ENCODE peak calls at places on chromosomes 1 and 21, in nine cellular contexts. T, J, C, N, W, L, D, H and E are unnamed samples.

GRCh38 chr1:44817771-44818495 is 9.6 kb downstream of the BTBD19 start:
- DNase-seq in L (no peak), H (no peak), W (no peak), J (no peak), C (peak), T (no peak), N (peak), D (peak), E (peak)

GRCh38 chr1:61056674-61057439 is 25.5 kb upstream of the NFIA start:
- DNase-seq in J (peak), H (no peak), L (peak), T (peak), D (peak), N (peak), W (peak), C (peak), E (peak)

GRCh38 chr21:33403128-33403785 is at the start of gene IFNGR2:
- DNase-seq in L (peak), N (no peak), T (peak), J (peak), H (no peak), W (no peak), C (no peak), D (peak), E (peak)

GRCh38 chr21:36994501-36995189 is 11.9 kb upstream of the RIPPLY3 start:
- DNase-seq in T (peak), W (no peak), N (no peak), D (no peak), C (no peak), J (peak), L (no peak), H (no peak), E (no peak)

GRCh38 chr1:119728007-119728406 is 16.3 kb downstream of the PHGDH start:
- DNase-seq in N (no peak), T (no peak), C (no peak), W (no peak), L (no peak), J (no peak), D (no peak), H (no peak), E (no peak)

GRCh38 chr1:53321366-53321765 is 6.5 kb downstream of the LRP8 start:
- DNase-seq in L (no peak), C (no peak), D (no peak), W (no peak), N (no peak), T (peak), J (no peak), H (no peak), E (no peak)

GRCh38 chr1:46131093-46131492 is 1.3 kb downstream of the PIK3R3 start:
- DNase-seq in D (no peak), H (no peak), J (no peak), W (no peak), L (no peak), N (no peak), T (no peak), C (no peak), E (no peak)

GRCh38 chr1:175824079-175824478 is 80.7 kb upstream of the TNR start:
- DNase-seq in T (peak), D (no peak), N (no peak), C (no peak), L (peak), J (no peak), H (no peak), W (no peak), E (no peak)

GRCh38 chr1:95742591-95743089 is 508.6 kb downstream of the RWDD3 start:
- DNase-seq in L (peak), H (no peak), J (no peak), T (peak), D (peak), N (no peak), W (peak), C (no peak), E (peak)
- H3K27ac ChIP-seq in L (no peak), H (no peak), J (no peak), T (peak), D (no peak), N (no peak), W (no peak), C (no peak), E (no peak)

GRCh38 chr1:221071761-221072160 is 192.5 kb downstream of the HLX start:
- DNase-seq in T (no peak), D (no peak), H (no peak), L (no peak), J (no peak), N (no peak), W (no peak), C (no peak), E (no peak)

GRCh38 chr1:221072214-221072613 is 193.0 kb downstream of the HLX start:
- DNase-seq in T (no peak), W (no peak), J (no peak), C (no peak), L (no peak), H (no peak), D (no peak), N (no peak), E (no peak)

GRCh38 chr1:221069178-221069903 is 190.1 kb downstream of the HLX start:
- DNase-seq in H (no peak), T (peak), J (no peak), D (no peak), N (no peak), W (no peak), L (no peak), C (no peak), E (no peak)

GRCh38 chr1:221074325-221074724 is 195.1 kb downstream of the HLX start:
- DNase-seq in D (no peak), N (no peak), C (no peak), T (no peak), W (no peak), J (no peak), H (no peak), L (no peak), E (no peak)

GRCh38 chr1:221069956-221070355 is 190.7 kb downstream of the HLX start:
- DNase-seq in H (no peak), T (no peak), D (no peak), L (no peak), C (no peak), N (no peak), J (no peak), W (no peak), E (no peak)
- H3K4me3 ChIP-seq in H (no peak), T (no peak), D (no peak), L (no peak), C (no peak), N (no peak), J (no peak), W (no peak), E (no peak)

GRCh38 chr1:212021563-212021962 is 13.8 kb downstream of the INTS7 start:
- DNase-seq in J (no peak), N (no peak), L (no peak), H (no peak), D (no peak), W (no peak), T (no peak), C (no peak), E (no peak)
- H3K27ac ChIP-seq in J (no peak), N (no peak), L (no peak), H (no peak), D (no peak), W (no peak), T (no peak), C (no peak), E (no peak)

GRCh38 chr1:40817791-40818263 is 34.2 kb downstream of the KCNQ4 start:
- DNase-seq in D (no peak), T (no peak), L (no peak), J (no peak), C (no peak), N (no peak), W (no peak), H (no peak), E (no peak)
- H3K4me3 ChIP-seq in D (peak), T (peak), L (peak), J (peak), C (no peak), N (peak), W (peak), H (no peak), E (peak)

GRCh38 chr1:57858740-57859139 is 434.9 kb upstream of the DAB1 start:
- DNase-seq in T (no peak), H (no peak), J (no peak), L (no peak), D (no peak), C (no peak), W (no peak), N (no peak), E (no peak)
- H3K27ac ChIP-seq in T (no peak), H (no peak), J (no peak), L (no peak), D (no peak), C (no peak), W (no peak), N (no peak), E (no peak)

DNA sequence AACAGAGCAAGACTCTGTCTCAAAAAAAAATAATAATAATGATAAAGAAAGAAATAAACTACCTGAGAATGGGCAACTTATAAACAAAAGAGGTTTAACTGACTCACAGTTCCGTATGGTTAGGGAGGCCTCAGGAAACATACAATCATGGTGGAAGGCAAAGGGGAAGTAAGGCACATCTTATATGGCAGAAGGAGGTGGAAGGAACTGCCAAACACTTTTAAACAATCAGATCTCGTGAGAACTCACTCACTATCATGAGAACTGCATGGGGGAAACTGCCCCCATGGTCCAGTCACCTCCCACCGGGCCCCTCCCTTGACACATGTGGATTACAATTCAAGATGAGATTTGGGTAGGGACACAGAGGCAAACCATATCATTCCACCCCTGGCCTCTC is 6.3 kb upstream of the EGLN1 start:
- DNase-seq in L (no peak), C (no peak), D (no peak), J (no peak), T (no peak), W (no peak), N (no peak), H (no peak), E (no peak)
- H3K4me3 ChIP-seq in L (no peak), C (no peak), D (no peak), J (no peak), T (no peak), W (no peak), N (no peak), H (no peak), E (no peak)

GRCh38 chr21:42198949-42199348 is 20.0 kb upstream of the ABCG1 start:
- DNase-seq in J (no peak), N (no peak), H (no peak), C (no peak), T (no peak), D (no peak), L (peak), W (no peak), E (no peak)

GRCh38 chr21:42200906-42201614 is 17.9 kb upstream of the ABCG1 start:
- DNase-seq in T (no peak), D (no peak), H (no peak), W (no peak), C (no peak), N (no peak), L (no peak), J (peak), E (no peak)

GRCh38 chr21:42202321-42202720 is 16.6 kb upstream of the ABCG1 start:
- DNase-seq in H (no peak), W (no peak), L (no peak), T (no peak), D (no peak), N (no peak), C (no peak), J (no peak), E (no peak)

GRCh38 chr21:42201615-42202161 is 17.3 kb upstream of the ABCG1 start:
- DNase-seq in W (no peak), J (no peak), C (no peak), T (no peak), D (no peak), L (no peak), N (no peak), H (no peak), E (no peak)

DNA sequence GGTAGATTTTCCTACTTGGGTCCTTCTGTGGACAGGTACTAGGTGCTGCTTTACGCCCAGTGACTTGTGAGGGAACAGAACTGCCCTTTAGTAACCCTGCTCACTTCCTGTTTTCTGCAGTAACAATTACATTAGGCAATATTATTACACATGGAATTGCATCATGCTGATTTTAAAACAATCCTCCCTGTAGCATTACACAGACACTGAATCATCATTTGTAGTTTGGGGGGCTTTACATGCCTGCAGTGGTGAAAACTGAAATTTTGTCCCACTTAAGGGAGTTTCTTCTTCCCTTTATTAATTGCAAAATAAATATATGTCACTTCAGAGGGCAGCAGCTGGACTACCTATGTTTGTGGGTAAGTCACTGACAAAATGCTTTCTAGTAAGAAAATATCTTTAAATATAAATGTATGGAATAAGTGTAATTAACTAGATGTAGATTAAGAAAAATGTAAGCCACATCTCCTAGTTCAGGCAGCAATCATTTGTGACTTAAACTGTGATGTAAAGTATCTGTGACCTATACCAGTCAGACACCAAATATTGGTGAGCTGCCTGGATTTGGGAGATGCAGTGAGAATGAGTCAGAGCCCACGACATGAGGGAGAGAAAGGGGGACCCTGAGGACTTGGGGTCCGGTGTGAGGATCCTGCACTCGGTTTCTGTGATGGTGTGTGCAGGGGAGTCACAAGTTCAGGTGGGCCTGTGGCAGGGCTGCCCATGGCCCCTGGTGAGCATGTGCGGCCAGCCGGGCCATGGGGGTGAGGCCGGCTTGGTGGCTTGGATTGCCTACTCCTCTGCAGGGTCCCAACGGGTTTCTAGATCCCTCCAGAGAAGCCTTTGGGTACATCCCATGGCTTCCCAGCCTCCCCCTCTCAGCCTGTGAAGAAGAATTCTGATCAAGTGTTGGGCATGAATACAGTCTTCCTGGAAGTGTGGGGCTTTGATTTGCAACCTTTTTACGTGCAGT is 19.2 kb upstream of the ABCG1 start:
- DNase-seq in D (no peak), N (no peak), L (peak), T (no peak), W (peak), C (no peak), H (no peak), J (peak), E (no peak)
- H3K27ac ChIP-seq in D (peak), N (no peak), L (peak), T (no peak), W (peak), C (no peak), H (no peak), J (peak), E (no peak)

GRCh38 chr1:233993651-233994050 is 89.2 kb downstream of the SLC35F3 start:
- DNase-seq in C (no peak), D (no peak), H (peak), W (no peak), L (no peak), N (no peak), T (no peak), J (no peak), E (no peak)

GRCh38 chr1:234001817-234002216 is 97.3 kb downstream of the SLC35F3 start:
- DNase-seq in C (no peak), J (no peak), L (no peak), T (no peak), H (no peak), N (no peak), W (no peak), D (no peak), E (no peak)

GRCh38 chr1:233994112-233994511 is 89.6 kb downstream of the SLC35F3 start:
- DNase-seq in L (no peak), N (no peak), J (no peak), W (no peak), D (no peak), T (no peak), C (no peak), H (no peak), E (no peak)

GRCh38 chr1:234000557-234001081 is 96.1 kb downstream of the SLC35F3 start:
- DNase-seq in N (no peak), D (no peak), J (no peak), H (no peak), T (peak), C (no peak), W (no peak), L (peak), E (no peak)

DNA sequence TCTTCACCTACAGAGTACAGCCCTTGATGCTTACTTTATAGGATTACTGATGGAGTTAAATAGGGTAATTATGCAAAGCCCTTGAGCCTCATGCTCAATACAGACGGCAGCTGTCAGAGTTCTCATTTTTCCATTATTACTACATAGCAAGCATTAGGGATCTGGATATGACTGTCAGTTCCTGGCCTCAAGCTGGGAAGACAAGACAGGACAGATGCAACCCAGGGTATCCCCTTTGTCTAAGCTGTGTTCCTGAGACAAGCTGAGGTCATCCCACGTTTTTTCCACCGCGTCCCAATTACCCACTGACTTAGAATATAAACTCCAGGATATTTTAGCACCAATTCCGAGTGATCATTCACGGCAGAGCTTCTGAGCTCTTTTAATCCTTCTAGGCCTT is 94.5 kb downstream of the SLC35F3 start:
- DNase-seq in H (no peak), C (no peak), L (peak), T (peak), J (no peak), D (no peak), W (no peak), N (no peak), E (no peak)
- H3K4me3 ChIP-seq in H (no peak), C (no peak), L (no peak), T (no peak), J (no peak), D (no peak), W (no peak), N (no peak), E (no peak)

GRCh38 chr1:164559342-164560070 is 522 bp downstream of the PBX1 start:
- DNase-seq in T (peak), H (no peak), L (peak), J (no peak), D (peak), C (peak), W (no peak), N (peak), E (peak)

GRCh38 chr1:164561007-164561406 is 2.0 kb downstream of the PBX1 start:
- DNase-seq in H (no peak), W (no peak), N (no peak), T (no peak), D (no peak), J (no peak), L (no peak), C (no peak), E (no peak)

GRCh38 chr1:164560076-164560475 is 1.1 kb downstream of the PBX1 start:
- DNase-seq in H (no peak), C (no peak), N (no peak), L (no peak), D (no peak), J (no peak), W (peak), T (no peak), E (no peak)

GRCh38 chr1:164561461-164561860 is 2.5 kb downstream of the PBX1 start:
- DNase-seq in N (no peak), J (no peak), T (no peak), L (no peak), H (no peak), W (no peak), D (no peak), C (no peak), E (no peak)

DNA sequence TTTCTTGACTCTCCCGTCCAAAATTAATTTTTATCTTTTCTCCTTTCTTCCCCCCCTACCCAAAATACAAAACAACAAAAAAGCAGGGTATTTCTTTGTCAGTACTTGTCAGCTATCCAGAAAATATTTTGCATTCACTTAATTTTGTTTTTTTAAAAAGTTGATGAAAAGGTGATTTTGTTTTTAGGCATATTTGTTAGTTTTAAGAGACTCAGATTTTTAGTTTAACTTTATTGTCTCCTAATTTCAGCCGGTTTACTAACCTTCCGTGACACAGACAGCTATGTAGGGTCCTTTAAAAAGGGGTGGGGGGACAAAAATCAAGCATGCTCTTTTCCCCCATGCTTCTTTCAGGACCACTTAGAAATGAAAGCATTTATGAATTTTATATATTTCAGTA is 1.5 kb downstream of the PBX1 start:
- DNase-seq in T (no peak), J (no peak), N (no peak), D (no peak), C (no peak), W (no peak), H (no peak), L (no peak), E (no peak)
- H3K27ac ChIP-seq in T (peak), J (no peak), N (peak), D (peak), C (peak), W (peak), H (no peak), L (peak), E (peak)